ENCODE peak calls at places on chromosomes 5 and 9, in ten cellular contexts. V is heart right ventricle, T is Calu3, M is HFF-Myc, A is cardiac muscle cell, K is astrocyte of the spinal cord, B is A549, J is BJ, H is lower leg skin, Q is stomach. P is an unnamed sample.

GRCh38 chr9:73183917-73184861 is 32.5 kb downstream of the ANXA1 start:
- DNase-seq in V (no peak), T (no peak), M (no peak), A (peak; percentile 69), K (no peak), B (no peak), J (no peak), H (no peak), Q (no peak), P (no peak)

GRCh38 chr5:153629027-153629426 is 138.6 kb downstream of the GRIA1 start:
- DNase-seq in V (peak; percentile 17), T (peak; percentile 29), M (peak; percentile 94), A (peak; percentile 97), K (peak; percentile 95), B (no peak), J (peak; percentile 92), H (peak; percentile 21), Q (no peak), P (peak; percentile 35)

GRCh38 chr9:5767968-5768932 is 64.7 kb downstream of the ERMP1 start:
- DNase-seq in V (no peak), T (no peak), M (no peak), A (no peak), K (no peak), B (no peak), J (no peak), H (no peak), Q (no peak), P (no peak)

GRCh38 chr5:169063269-169063919 is 237.5 kb downstream of the SLIT3 start:
- DNase-seq in V (no peak), T (no peak), M (no peak), A (no peak), K (no peak), B (no peak), J (no peak), H (no peak), Q (no peak), P (no peak)

GRCh38 chr5:149694007-149694406 is 36.1 kb upstream of the PPARGC1B start:
- DNase-seq in V (peak; percentile 76), T (no peak), M (no peak), A (no peak), K (no peak), B (no peak), J (no peak), H (no peak), Q (no peak), P (no peak)

GRCh38 chr9:120408680-120409258 is 171.2 kb downstream of the CDK5RAP2 start:
- DNase-seq in V (no peak), T (no peak), M (no peak), A (no peak), K (no peak), B (no peak), J (no peak), H (no peak), Q (no peak), P (no peak)

GRCh38 chr9:127578952-127579853 is 32.9 kb upstream of the STXBP1 start:
- DNase-seq in V (peak; percentile 85), T (peak; percentile 88), M (peak; percentile 77), A (peak; percentile 94), K (peak; percentile 98), B (peak; percentile 87), J (peak; percentile 93), H (peak; percentile 88), Q (peak; percentile 87), P (peak; percentile 80)

GRCh38 chr5:71482132-71482531 is 26.7 kb downstream of the BDP1 start:
- DNase-seq in V (peak; percentile 14), T (peak; percentile 40), M (no peak), A (peak; percentile 64), K (peak; percentile 59), B (peak; percentile 9), J (no peak), H (no peak), Q (no peak), P (no peak)

GRCh38 chr5:74027732-74028338 is 401.8 kb downstream of the ARHGEF28 start:
- DNase-seq in V (no peak), T (no peak), M (no peak), A (no peak), K (no peak), B (no peak), J (no peak), H (no peak), Q (no peak), P (no peak)

GRCh38 chr5:173472784-173473278 is 143.6 kb downstream of the BOD1 start:
- DNase-seq in V (no peak), T (no peak), M (no peak), A (peak; percentile 71), K (no peak), B (no peak), J (no peak), H (peak; percentile 33), Q (no peak), P (no peak)

GRCh38 chr9:88574993-88575392 is 40.0 kb downstream of the NXNL2 start:
- DNase-seq in V (no peak), T (no peak), M (no peak), A (peak; percentile 60), K (peak; percentile 31), B (no peak), J (no peak), H (no peak), Q (no peak), P (no peak)

GRCh38 chr9:18910435-18910834 is 122.6 kb downstream of the SAXO1 start:
- DNase-seq in V (no peak), T (no peak), M (no peak), A (no peak), K (peak; percentile 31), B (no peak), J (no peak), H (no peak), Q (no peak), P (no peak)

DNA sequence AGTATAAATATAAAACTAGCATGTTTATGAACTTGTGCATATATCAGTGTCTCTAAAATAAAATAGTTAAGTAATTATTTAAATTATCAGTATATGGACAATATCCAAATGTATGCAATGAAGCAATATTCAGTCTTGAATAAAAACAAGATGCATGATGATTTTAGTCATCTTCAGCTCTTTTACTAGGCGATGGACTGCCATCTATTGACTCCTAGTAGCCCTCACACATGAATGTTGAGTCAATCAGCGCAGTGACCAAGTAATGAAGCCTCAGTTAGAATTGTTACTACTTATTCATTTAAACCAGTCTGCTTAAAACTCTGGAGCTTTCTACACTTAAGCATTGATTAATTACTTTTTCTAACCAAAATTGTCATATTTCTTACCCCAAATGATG is 92.9 kb upstream of the GRHPR start:
- DNase-seq in V (no peak), T (no peak), M (no peak), A (peak; percentile 58), K (peak; percentile 37), B (peak; percentile 17), J (no peak), H (no peak), Q (no peak), P (no peak)
- TF ChIP-seq CTCF in V (peak; percentile 12), T (no peak), M (peak; percentile 33), A (peak; percentile 46), K (peak; percentile 42), B (peak; percentile 75), J (peak; percentile 35), H (no peak), Q (no peak), P (no peak)

GRCh38 chr9:27717991-27718390 is 144.7 kb upstream of the C9orf72 start:
- DNase-seq in V (no peak), T (no peak), M (no peak), A (no peak), K (peak; percentile 1), B (no peak), J (no peak), H (no peak), Q (no peak), P (no peak)
- TF ChIP-seq CTCF in V (no peak), T (no peak), M (no peak), A (no peak), K (no peak), B (no peak), J (no peak), H (no peak), Q (no peak), P (no peak)

GRCh38 chr5:140073296-140073695 is 30.2 kb upstream of the NRG2 start:
- DNase-seq in V (no peak), T (no peak), M (no peak), A (peak; percentile 34), K (peak; percentile 20), B (no peak), J (no peak), H (no peak), Q (no peak), P (no peak)

GRCh38 chr5:140072812-140073211 is 29.7 kb upstream of the NRG2 start:
- DNase-seq in V (no peak), T (no peak), M (no peak), A (no peak), K (no peak), B (no peak), J (no peak), H (no peak), Q (no peak), P (no peak)

GRCh38 chr5:140076142-140076541 is 33.0 kb upstream of the NRG2 start:
- DNase-seq in V (no peak), T (no peak), M (no peak), A (no peak), K (no peak), B (no peak), J (no peak), H (no peak), Q (no peak), P (no peak)

GRCh38 chr5:140076788-140077187 is 33.7 kb upstream of the NRG2 start:
- DNase-seq in V (no peak), T (no peak), M (no peak), A (no peak), K (no peak), B (no peak), J (no peak), H (no peak), Q (no peak), P (no peak)

DNA sequence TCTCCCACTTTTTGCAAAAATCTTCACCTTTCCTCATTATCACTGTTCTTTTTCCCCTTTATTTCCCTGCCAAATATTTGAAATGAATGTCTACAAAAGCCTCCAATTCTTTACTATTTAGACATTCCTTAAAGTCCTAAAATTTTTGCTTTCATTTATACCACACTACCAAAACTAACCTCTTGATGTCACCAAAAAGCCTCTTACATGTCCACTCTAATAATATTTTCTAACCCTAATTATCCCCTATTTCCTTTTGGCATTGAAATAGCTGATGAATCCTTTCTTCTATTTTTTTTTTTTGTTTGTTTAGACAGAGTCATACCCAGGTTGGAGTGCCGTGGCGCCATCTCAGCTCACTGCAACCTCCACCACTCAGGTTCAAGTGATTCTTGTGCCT is 32.3 kb upstream of the NRG2 start:
- DNase-seq in V (no peak), T (peak; percentile 6), M (no peak), A (peak; percentile 31), K (no peak), B (no peak), J (peak; percentile 4), H (no peak), Q (no peak), P (no peak)
- TF ChIP-seq CTCF in V (no peak), T (no peak), M (no peak), A (no peak), K (no peak), B (peak; percentile 38), J (no peak), H (no peak), Q (no peak), P (no peak)

DNA sequence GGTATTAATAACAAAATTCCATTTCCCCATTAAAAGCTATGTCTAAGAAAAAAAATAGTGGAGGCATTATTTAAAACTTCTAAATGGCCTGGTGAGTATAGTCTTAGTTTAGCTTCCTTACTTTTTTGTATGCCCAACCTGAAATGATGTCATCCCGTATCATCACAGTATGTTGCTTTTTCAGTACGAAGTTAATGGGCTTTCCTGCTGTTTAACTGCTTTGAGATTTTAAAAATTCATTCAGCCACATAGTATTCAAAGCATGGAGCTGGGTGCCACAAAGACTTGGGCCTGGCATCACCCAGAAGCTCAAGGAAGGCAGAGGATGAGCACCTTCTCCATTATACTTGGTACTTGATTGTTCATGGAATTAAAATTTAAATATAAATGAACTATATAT is 7.4 kb downstream of the F2RL2 start:
- DNase-seq in V (no peak), T (no peak), M (no peak), A (no peak), K (peak; percentile 74), B (no peak), J (no peak), H (no peak), Q (no peak), P (no peak)
- TF ChIP-seq CTCF in V (no peak), T (no peak), M (no peak), A (no peak), K (no peak), B (no peak), J (no peak), H (no peak), Q (no peak), P (no peak)